ENCODE peak calls at places on chromosomes 2 and 18, in eight cellular contexts. Q is lung, M is neuronal stem cell, K is heart right ventricle, I is left ventricle myocardium inferior, R is Peyer's patch, X is psoas muscle, Z is HL-60. E is an unnamed sample.

GRCh38 chr2:207251022-207251421 is 85.3 kb upstream of the KLF7 start:
- DNase-seq in Q (no peak), M (no peak), K (no peak), I (no peak), R (no peak), X (no peak), Z (no peak), E (no peak)

GRCh38 chr2:233184669-233185068 is 66.8 kb upstream of the ATG16L1 start:
- DNase-seq in Q (no peak), M (no peak), K (no peak), I (no peak), R (no peak), X (no peak), Z (no peak), E (no peak)

GRCh38 chr18:44464401-44465185 is 216.1 kb upstream of the SETBP1 start:
- DNase-seq in Q (no peak), M (peak), K (no peak), I (no peak), R (no peak), X (no peak), Z (no peak), E (no peak)

GRCh38 chr2:85437488-85438290 is 19.2 kb downstream of the SH2D6 start:
- DNase-seq in Q (peak), M (peak), K (peak), I (peak), R (peak), X (peak), Z (peak), E (peak)

GRCh38 chr2:191432121-191432520 is 186.9 kb downstream of the MYO1B start:
- DNase-seq in Q (no peak), M (no peak), K (no peak), I (no peak), R (no peak), X (no peak), Z (no peak), E (no peak)

GRCh38 chr2:165793779-165794519 is at the start of gene GALNT3:
- DNase-seq in Q (peak), M (peak), K (peak), I (no peak), R (peak), X (peak), Z (no peak), E (peak)

GRCh38 chr2:148814143-148814852 is 60.7 kb upstream of the KIF5C start:
- DNase-seq in Q (no peak), M (no peak), K (peak), I (no peak), R (no peak), X (no peak), Z (no peak), E (no peak)

GRCh38 chr18:3923750-3924149 is 473.8 kb downstream of the TGIF1 start:
- DNase-seq in Q (no peak), M (no peak), K (no peak), I (no peak), R (no peak), X (no peak), Z (no peak), E (no peak)

GRCh38 chr2:70113396-70114100 is 26.3 kb downstream of the PCBP1 start:
- DNase-seq in Q (no peak), M (no peak), K (no peak), I (no peak), R (no peak), X (no peak), Z (no peak), E (no peak)

GRCh38 chr2:70121627-70122372 is 34.5 kb downstream of the PCBP1 start:
- DNase-seq in Q (no peak), M (no peak), K (no peak), I (no peak), R (no peak), X (no peak), Z (no peak), E (no peak)

GRCh38 chr2:70115646-70116442 is 28.6 kb downstream of the PCBP1 start:
- DNase-seq in Q (no peak), M (no peak), K (peak), I (peak), R (no peak), X (no peak), Z (no peak), E (no peak)

GRCh38 chr2:70118798-70119454 is 31.6 kb downstream of the PCBP1 start:
- DNase-seq in Q (no peak), M (no peak), K (no peak), I (no peak), R (no peak), X (no peak), Z (no peak), E (no peak)

DNA sequence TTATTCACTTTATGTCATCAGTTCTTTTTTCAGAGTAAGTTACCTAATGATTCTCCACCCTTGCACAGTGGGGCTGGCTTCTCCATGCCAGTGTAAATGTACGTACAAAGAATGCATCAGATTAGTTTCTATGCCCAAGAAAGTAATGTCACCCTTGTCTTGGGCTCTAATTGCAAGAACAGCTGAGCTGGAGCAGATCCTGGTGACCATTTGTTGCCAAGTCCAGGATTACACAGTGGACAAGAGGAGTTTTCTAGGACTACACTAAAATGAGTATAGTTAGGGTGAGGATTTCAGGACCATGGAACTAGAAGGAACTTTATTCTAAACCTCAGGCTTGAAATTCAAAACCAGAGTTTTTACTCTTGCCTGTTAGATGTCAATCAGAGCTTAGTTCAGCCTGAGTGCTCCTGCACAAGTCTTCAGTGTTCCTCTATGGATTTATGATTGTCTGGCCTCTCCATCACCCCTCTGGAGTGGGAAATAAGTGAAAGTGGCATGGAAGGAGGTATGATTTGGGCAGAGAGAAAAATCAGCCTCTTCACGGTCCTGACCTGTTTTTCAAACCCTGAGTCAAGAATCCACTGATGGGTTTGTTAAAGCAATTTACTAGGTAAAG is 29.8 kb downstream of the PCBP1 start:
- DNase-seq in Q (no peak), M (no peak), K (no peak), I (no peak), R (no peak), X (no peak), Z (no peak), E (no peak)
- H3K27ac ChIP-seq in Q (peak), M (peak), K (peak), I (peak), R (no peak), X (peak), Z (no peak), E (no peak)

DNA sequence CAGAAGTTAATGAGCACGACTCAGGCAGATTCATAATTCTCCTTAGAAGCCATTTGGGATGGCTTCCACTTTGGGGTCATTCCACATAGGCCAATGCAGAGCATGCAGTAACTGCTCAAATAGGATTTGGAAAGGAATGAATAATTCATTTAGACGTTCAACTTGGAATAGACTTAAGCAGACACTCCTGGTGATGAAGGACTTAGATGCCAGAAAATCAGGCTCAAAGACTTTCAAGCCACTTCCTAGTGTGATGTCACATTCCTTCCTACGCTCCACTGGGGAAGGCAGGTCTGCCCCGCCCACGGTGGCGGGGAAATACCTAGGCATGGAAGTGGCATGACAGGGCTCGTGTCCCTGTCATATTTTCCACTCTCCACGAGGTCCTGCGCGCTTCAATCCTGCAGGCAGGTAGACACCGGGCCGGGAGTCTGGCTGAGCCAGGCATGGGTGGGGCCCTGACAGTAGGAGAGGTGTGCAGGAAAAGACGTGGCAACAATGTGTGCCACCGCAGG is at the start of gene IL1RL2:
- DNase-seq in Q (peak), M (no peak), K (no peak), I (no peak), R (peak), X (no peak), Z (no peak), E (peak)
- H3K4me3 ChIP-seq in Q (peak), M (peak), K (peak), I (peak), R (peak), X (peak), Z (no peak), E (peak)

DNA sequence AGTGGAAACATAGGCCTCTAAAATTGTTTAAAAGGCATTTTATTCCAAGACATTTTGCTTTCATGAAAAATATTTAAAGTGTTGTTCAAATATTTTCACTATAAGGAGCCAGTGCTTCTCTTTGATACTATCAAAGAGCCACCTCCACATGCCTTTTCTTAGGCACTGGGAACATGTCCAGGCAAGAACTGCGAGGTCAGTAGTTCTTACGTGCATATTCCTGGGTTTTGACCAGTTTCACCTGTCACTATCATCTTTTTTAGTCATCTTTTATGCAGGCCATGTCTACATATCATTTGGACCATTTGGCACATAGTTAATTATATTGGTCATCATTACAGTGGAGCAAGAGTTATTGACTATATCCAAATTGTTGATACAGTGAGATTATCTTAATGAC is 195.3 kb downstream of the CCDC85A start:
- DNase-seq in Q (no peak), M (no peak), K (no peak), I (no peak), R (no peak), X (no peak), Z (no peak), E (no peak)
- H3K27ac ChIP-seq in Q (no peak), M (no peak), K (no peak), I (no peak), R (no peak), X (no peak), Z (no peak), E (no peak)

DNA sequence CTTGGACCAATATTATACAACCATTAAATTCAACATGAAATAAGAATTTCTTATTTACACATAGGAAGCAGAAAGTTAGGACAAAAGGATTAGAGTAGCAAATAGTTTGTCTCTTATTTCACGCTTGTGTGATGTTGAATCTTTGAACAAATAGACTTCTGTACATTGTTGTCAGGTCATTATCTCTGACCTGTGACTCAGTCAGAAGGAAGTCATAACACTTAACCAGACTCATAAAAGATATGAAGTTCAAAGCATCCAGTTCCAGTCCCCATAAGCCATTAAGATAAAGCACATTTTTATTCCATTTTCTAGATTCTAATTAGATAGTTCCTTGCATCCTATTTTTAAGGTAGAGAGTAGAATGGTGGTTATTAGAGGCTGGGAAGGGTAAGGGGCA is 130.8 kb downstream of the UPP2 start:
- DNase-seq in Q (no peak), M (no peak), K (no peak), I (no peak), R (no peak), X (no peak), Z (no peak), E (no peak)
- H3K4me3 ChIP-seq in Q (no peak), M (no peak), K (no peak), I (no peak), R (no peak), X (no peak), Z (no peak), E (no peak)

GRCh38 chr2:236767951-236768350 is 198.3 kb downstream of the ACKR3 start:
- DNase-seq in Q (no peak), M (no peak), K (no peak), I (no peak), R (no peak), X (no peak), Z (no peak), E (no peak)
- H3K27ac ChIP-seq in Q (no peak), M (no peak), K (no peak), I (no peak), R (no peak), X (no peak), Z (no peak), E (no peak)

DNA sequence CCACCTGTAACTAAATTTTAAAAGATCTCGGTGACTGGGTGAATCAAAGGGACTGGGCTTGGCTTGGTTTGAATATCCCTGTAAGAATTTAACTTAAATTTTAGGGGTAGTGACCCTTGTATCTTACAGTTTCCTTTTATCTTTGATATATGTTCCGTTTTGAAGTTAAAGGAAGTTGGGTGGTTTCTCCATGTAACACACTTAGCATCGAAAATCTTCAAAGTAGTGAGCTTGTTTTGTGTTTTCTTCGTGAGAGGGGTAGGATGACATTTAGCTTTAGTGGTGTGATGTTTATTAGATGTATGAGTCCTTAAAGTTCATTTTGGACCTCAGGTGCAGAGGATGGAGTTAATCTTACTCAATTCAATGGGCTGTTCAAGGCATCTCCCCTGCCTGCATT is 1.6 kb downstream of the WDR7 start:
- DNase-seq in Q (no peak), M (no peak), K (no peak), I (no peak), R (no peak), X (no peak), Z (no peak), E (no peak)
- H3K4me3 ChIP-seq in Q (no peak), M (no peak), K (no peak), I (peak), R (no peak), X (peak), Z (peak), E (no peak)

DNA sequence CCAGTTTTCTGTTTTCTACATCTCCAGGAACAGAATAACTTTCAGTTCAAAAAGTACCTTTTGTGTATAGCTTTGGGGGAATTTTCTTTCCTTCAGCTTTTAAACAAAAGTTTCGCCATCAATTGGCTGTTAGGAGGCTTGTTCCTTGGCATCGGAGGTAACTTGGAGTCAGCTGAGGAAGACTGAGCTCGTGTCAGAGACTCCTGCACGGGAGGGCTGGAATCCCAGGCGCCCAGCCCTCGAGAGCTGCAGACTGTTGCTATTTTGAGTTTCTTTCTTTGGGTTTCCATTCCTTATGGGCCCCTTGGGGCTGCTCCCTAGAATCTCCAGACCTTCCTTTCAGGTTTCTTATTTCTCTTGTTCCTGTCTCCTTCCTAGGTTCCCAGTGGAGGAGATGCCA is 8.1 kb downstream of the EMILIN2 start:
- DNase-seq in Q (no peak), M (no peak), K (no peak), I (no peak), R (no peak), X (no peak), Z (no peak), E (no peak)
- H3K27ac ChIP-seq in Q (no peak), M (no peak), K (peak), I (peak), R (no peak), X (no peak), Z (no peak), E (no peak)